ENCODE peak calls at places on chromosomes 2 and 18, in four cellular contexts. A is astrocyte of the spinal cord, T is endothelial cell, S is HepG2. U is an unnamed sample.

GRCh38 chr2:80168037-80168436 is 136.5 kb downstream of the LRRTM1 start:
- DNase-seq in A (no peak), T (no peak), S (no peak), U (no peak)

GRCh38 chr2:144364988-144365738 is 154.8 kb downstream of the ZEB2 start:
- DNase-seq in A (peak; percentile 93), T (no peak), S (no peak), U (no peak)

GRCh38 chr2:241048149-241048948 is 49.9 kb downstream of the SNED1 start:
- DNase-seq in A (no peak), T (no peak), S (no peak), U (no peak)

GRCh38 chr2:138020432-138020831 is 56.2 kb downstream of the HNMT start:
- DNase-seq in A (no peak), T (no peak), S (no peak), U (no peak)

GRCh38 chr2:239693761-239694415 is 293.1 kb upstream of the HDAC4 start:
- DNase-seq in A (no peak), T (no peak), S (no peak), U (no peak)

GRCh38 chr2:46163804-46164569 is 133.2 kb upstream of the EPAS1 start:
- DNase-seq in A (no peak), T (no peak), S (no peak), U (no peak)

GRCh38 chr2:72744049-72744448 is 81.8 kb downstream of the EXOC6B start:
- DNase-seq in A (peak; percentile 22), T (no peak), S (no peak), U (no peak)

GRCh38 chr18:32868424-32868823 is 95.6 kb upstream of the KLHL14 start:
- DNase-seq in A (no peak), T (no peak), S (no peak), U (no peak)

GRCh38 chr2:100246163-100247145 is 75.8 kb downstream of the LONRF2 start:
- DNase-seq in A (no peak), T (peak; percentile 49), S (peak; percentile 27), U (no peak)

GRCh38 chr2:152661076-152661475 is 56.2 kb downstream of the PRPF40A start:
- DNase-seq in A (no peak), T (no peak), S (peak; percentile 18), U (no peak)

GRCh38 chr2:237290249-237290648 is 123.7 kb downstream of the COL6A3 start:
- DNase-seq in A (no peak), T (no peak), S (no peak), U (no peak)

GRCh38 chr18:38307919-38308318 is 742.3 kb upstream of the CELF4 start:
- DNase-seq in A (no peak), T (no peak), S (no peak), U (no peak)

GRCh38 chr2:30611572-30611971 is 164.5 kb downstream of the LCLAT1 start:
- DNase-seq in A (no peak), T (no peak), S (no peak), U (no peak)

GRCh38 chr2:178287652-178288344 is 93.5 kb downstream of the OSBPL6 start:
- DNase-seq in A (no peak), T (no peak), S (no peak), U (no peak)

GRCh38 chr2:168639501-168639900 is 162.9 kb upstream of the NOSTRIN start:
- DNase-seq in A (peak; percentile 83), T (no peak), S (no peak), U (no peak)

GRCh38 chr2:221429741-221430491 is 142.2 kb downstream of the EPHA4 start:
- DNase-seq in A (peak; percentile 32), T (no peak), S (no peak), U (no peak)

GRCh38 chr18:24212939-24213338 is 74.1 kb downstream of the CABYR start:
- DNase-seq in A (peak; percentile 91), T (no peak), S (peak; percentile 14), U (no peak)

GRCh38 chr2:95281786-95282185 is 7.5 kb downstream of the PROM2 start:
- DNase-seq in A (no peak), T (no peak), S (no peak), U (no peak)

GRCh38 chr2:120452945-120453634 is 107.2 kb downstream of the INHBB start:
- DNase-seq in A (no peak), T (no peak), S (no peak), U (no peak)

GRCh38 chr18:13800505-13801259 is 23.3 kb upstream of the MC5R start:
- DNase-seq in A (peak; percentile 36), T (peak; percentile 79), S (peak; percentile 49), U (peak; percentile 75)

GRCh38 chr18:76803814-76804213 is 18.5 kb upstream of the ZNF236 start:
- DNase-seq in A (peak; percentile 54), T (peak; percentile 75), S (peak; percentile 44), U (peak; percentile 69)

GRCh38 chr2:152549428-152549827 is 167.8 kb downstream of the PRPF40A start:
- DNase-seq in A (peak; percentile 79), T (no peak), S (no peak), U (no peak)

GRCh38 chr2:10517351-10518043 is 69.4 kb upstream of the ODC1 start:
- DNase-seq in A (no peak), T (no peak), S (no peak), U (no peak)

GRCh38 chr2:28442328-28442727 is 49.7 kb downstream of the FOSL2 start:
- DNase-seq in A (no peak), T (no peak), S (no peak), U (no peak)

GRCh38 chr18:79442508-79443221 is 46.9 kb downstream of the NFATC1 start:
- DNase-seq in A (no peak), T (no peak), S (no peak), U (no peak)
- TF ChIP-seq CTCF in A (no peak), T (no peak), S (no peak), U (no peak)

GRCh38 chr2:188394931-188395330 is 103.3 kb downstream of the GULP1 start:
- DNase-seq in A (no peak), T (no peak), S (no peak), U (no peak)

GRCh38 chr2:188404341-188405004 is 112.8 kb downstream of the GULP1 start:
- DNase-seq in A (peak; percentile 29), T (no peak), S (no peak), U (no peak)

GRCh38 chr2:188395903-188396699 is 104.4 kb downstream of the GULP1 start:
- DNase-seq in A (no peak), T (no peak), S (no peak), U (no peak)

GRCh38 chr2:188403676-188404075 is 112.0 kb downstream of the GULP1 start:
- DNase-seq in A (peak; percentile 32), T (no peak), S (no peak), U (no peak)

DNA sequence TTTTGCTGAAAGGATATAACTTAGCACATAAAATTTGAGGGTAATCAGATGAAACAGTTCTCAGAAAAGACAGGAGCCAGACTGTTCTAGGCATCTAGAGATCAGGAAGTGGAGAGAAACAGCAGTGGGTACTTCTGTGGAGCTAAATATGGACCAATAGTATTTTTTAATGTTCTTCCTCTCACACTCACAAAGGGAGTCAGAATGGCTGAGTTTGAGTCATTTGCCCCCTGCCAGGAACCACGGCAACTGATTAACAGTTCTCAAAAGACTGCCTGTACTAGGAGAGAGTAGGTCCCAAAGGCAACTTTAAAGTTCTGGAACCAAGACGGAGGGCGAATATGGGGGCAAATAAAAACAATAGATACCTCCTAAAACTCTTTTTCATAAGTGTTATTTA is 107.5 kb downstream of the GULP1 start:
- DNase-seq in A (peak; percentile 81), T (no peak), S (no peak), U (no peak)
- TF ChIP-seq CTCF in A (no peak), T (no peak), S (no peak), U (no peak)

DNA sequence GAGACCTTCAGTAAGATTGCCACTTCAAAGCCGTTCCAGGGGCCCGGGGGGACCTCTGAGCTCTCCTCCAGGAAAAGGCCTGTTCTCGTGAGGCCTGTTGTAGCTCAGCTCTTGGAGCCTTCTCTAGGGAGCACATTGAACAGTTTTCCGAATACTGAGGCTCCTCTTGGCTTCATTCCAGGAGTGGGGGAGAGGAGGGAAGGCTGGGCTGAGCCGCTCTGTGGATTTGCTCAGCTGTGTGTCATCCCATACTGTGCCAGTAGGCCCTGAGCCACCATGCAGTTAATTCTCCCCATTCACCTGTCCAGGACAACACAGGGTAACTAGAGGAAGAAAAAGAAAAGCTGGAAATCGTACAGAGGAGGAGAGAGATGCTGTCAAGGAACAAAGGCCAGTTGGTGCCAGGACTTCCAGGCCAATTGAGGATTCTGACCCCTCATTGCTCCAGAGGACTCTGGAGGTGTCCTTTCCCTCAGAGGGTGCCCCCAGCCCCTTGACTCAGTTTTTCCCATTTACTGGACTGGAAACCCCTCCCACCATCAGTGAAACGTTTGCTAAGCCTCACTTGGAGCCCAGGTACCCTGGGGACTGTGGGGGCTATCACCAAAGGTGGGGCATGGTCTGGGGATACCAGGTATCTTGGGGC is 41.4 kb downstream of the HS1BP3 start:
- DNase-seq in A (peak; percentile 72), T (no peak), S (peak; percentile 41), U (no peak)
- TF ChIP-seq CTCF in A (no peak), T (no peak), S (no peak), U (no peak)

DNA sequence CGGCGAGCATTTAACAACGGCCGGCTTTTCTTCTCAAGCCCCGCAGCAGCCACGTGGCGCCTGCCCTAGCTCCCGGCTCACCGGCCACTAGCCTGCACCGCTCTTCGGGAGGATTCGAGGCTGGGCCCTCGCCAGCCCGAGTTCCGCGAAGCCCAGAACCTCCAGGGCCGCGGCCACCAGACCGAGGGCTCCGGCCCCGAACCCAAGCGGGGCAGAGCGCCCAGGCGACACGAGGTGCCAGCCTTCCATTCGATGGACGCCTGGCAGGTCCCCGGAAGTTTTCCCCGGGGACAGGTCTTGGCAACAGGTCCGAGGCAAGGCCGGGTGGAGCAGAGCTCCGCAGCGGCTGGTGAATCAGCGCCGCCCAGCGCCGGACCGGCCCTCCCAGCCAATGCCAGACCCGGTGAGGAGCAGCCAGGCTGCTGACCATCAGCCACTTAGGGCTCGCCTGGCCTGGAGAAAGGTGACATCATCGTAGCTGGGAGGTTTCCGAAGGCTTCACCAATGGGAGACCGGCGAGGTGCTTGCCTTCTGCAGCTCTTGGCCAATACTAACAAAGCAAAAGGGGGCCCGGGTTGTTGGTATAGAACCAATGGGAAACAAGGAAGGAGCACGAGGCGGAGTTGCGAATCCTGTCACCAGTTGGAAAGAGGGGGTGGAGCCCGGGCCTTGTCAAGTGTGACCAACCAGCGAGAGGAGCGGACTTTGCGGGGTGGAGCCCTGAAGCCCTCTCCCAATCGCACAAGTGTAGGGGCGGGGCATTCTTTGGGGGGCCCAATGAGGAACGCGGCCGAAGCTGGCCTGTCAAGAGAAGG is 467 bp upstream of the MXD1 start:
- DNase-seq in A (peak; percentile 100), T (peak; percentile 98), S (peak; percentile 100), U (peak; percentile 99)
- TF ChIP-seq CTCF in A (peak; percentile 15), T (no peak), S (peak; percentile 96), U (no peak)

GRCh38 chr2:214410128-214410775 is 602 bp upstream of the VWC2L start:
- DNase-seq in A (no peak), T (no peak), S (no peak), U (no peak)
- TF ChIP-seq CTCF in A (no peak), T (no peak), S (no peak), U (no peak)

GRCh38 chr2:199261221-199261620 is 196.5 kb downstream of the SATB2 start:
- DNase-seq in A (peak; percentile 86), T (no peak), S (no peak), U (no peak)

GRCh38 chr2:199259671-199260070 is 198.1 kb downstream of the SATB2 start:
- DNase-seq in A (no peak), T (no peak), S (no peak), U (no peak)

GRCh38 chr2:199261936-199262335 is 195.8 kb downstream of the SATB2 start:
- DNase-seq in A (no peak), T (no peak), S (no peak), U (no peak)

GRCh38 chr2:199258291-199258690 is 199.4 kb downstream of the SATB2 start:
- DNase-seq in A (no peak), T (no peak), S (no peak), U (no peak)
- TF ChIP-seq CTCF in A (peak; percentile 49), T (no peak), S (no peak), U (no peak)

U was measured in nephron progenitor cell.